ENCODE peak calls at places on chromosome 20, in five cellular contexts. One of them, this sample, is unnamed.

GRCh38 chr20:41509801-41510200 is 108.4 kb downstream of the CHD6 start:
- DNase-seq in NCI-H1436: no peak
- DNase-seq in HuH-7.5: peak
- DNase-seq in posterior cingulate gyrus: no peak
- DNase-seq in activated gamma-delta T cell treated with Interleukin-2 at 50 U/mL for 16 hours: no peak
- DNase-seq in this sample: no peak

GRCh38 chr20:44835661-44836221 is 25.4 kb upstream of the RIMS4 start:
- DNase-seq in HuH-7.5: no peak
- DNase-seq in activated gamma-delta T cell treated with Interleukin-2 at 50 U/mL for 16 hours: no peak
- DNase-seq in NCI-H1436: no peak
- DNase-seq in posterior cingulate gyrus: no peak
- DNase-seq in this sample: no peak

GRCh38 chr20:37383229-37383989 is 37.5 kb downstream of the SRC start:
- DNase-seq in HuH-7.5: no peak
- DNase-seq in activated gamma-delta T cell treated with Interleukin-2 at 50 U/mL for 16 hours: no peak
- DNase-seq in posterior cingulate gyrus: no peak
- DNase-seq in NCI-H1436: no peak
- DNase-seq in this sample: peak

GRCh38 chr20:33015114-33015491 is 7.6 kb downstream of the BPIFB2 start:
- DNase-seq in HuH-7.5: no peak
- DNase-seq in activated gamma-delta T cell treated with Interleukin-2 at 50 U/mL for 16 hours: no peak
- DNase-seq in NCI-H1436: no peak
- DNase-seq in posterior cingulate gyrus: no peak
- DNase-seq in this sample: no peak

GRCh38 chr20:62761759-62762131 is 34.5 kb upstream of the MRGBP start:
- DNase-seq in posterior cingulate gyrus: no peak
- DNase-seq in NCI-H1436: no peak
- DNase-seq in HuH-7.5: no peak
- DNase-seq in activated gamma-delta T cell treated with Interleukin-2 at 50 U/mL for 16 hours: no peak
- DNase-seq in this sample: no peak

GRCh38 chr20:64212750-64213149 is 42.8 kb upstream of the PCMTD2 start:
- DNase-seq in activated gamma-delta T cell treated with Interleukin-2 at 50 U/mL for 16 hours: no peak
- DNase-seq in posterior cingulate gyrus: no peak
- DNase-seq in NCI-H1436: no peak
- DNase-seq in HuH-7.5: no peak
- DNase-seq in this sample: no peak

GRCh38 chr20:8362457-8362856 is 230.4 kb downstream of the PLCB1 start:
- DNase-seq in posterior cingulate gyrus: no peak
- DNase-seq in activated gamma-delta T cell treated with Interleukin-2 at 50 U/mL for 16 hours: no peak
- DNase-seq in NCI-H1436: no peak
- DNase-seq in HuH-7.5: no peak
- DNase-seq in this sample: no peak

GRCh38 chr20:23475395-23475794 is 15.5 kb upstream of the CST8 start:
- DNase-seq in activated gamma-delta T cell treated with Interleukin-2 at 50 U/mL for 16 hours: no peak
- DNase-seq in NCI-H1436: no peak
- DNase-seq in HuH-7.5: no peak
- DNase-seq in posterior cingulate gyrus: no peak
- DNase-seq in this sample: no peak

GRCh38 chr20:37984018-37984785 is 49.1 kb downstream of the TTI1 start:
- DNase-seq in HuH-7.5: no peak
- DNase-seq in NCI-H1436: peak
- DNase-seq in posterior cingulate gyrus: no peak
- DNase-seq in activated gamma-delta T cell treated with Interleukin-2 at 50 U/mL for 16 hours: no peak
- DNase-seq in this sample: no peak

GRCh38 chr20:43667341-43668132 is 623 bp downstream of the MYBL2 start:
- DNase-seq in HuH-7.5: peak
- DNase-seq in NCI-H1436: peak
- DNase-seq in posterior cingulate gyrus: no peak
- DNase-seq in activated gamma-delta T cell treated with Interleukin-2 at 50 U/mL for 16 hours: no peak
- DNase-seq in this sample: peak

GRCh38 chr20:32359633-32360332 is 1.7 kb downstream of the ASXL1 start:
- DNase-seq in posterior cingulate gyrus: no peak
- DNase-seq in activated gamma-delta T cell treated with Interleukin-2 at 50 U/mL for 16 hours: no peak
- DNase-seq in NCI-H1436: no peak
- DNase-seq in HuH-7.5: no peak
- DNase-seq in this sample: no peak

GRCh38 chr20:50837532-50838321 is 42.9 kb downstream of the BCAS4 start:
- DNase-seq in posterior cingulate gyrus: no peak
- DNase-seq in NCI-H1436: no peak
- DNase-seq in activated gamma-delta T cell treated with Interleukin-2 at 50 U/mL for 16 hours: no peak
- DNase-seq in HuH-7.5: no peak
- DNase-seq in this sample: no peak

GRCh38 chr20:46710149-46710913 is 882 bp downstream of the SLC2A10 start:
- DNase-seq in NCI-H1436: no peak
- DNase-seq in activated gamma-delta T cell treated with Interleukin-2 at 50 U/mL for 16 hours: no peak
- DNase-seq in posterior cingulate gyrus: no peak
- DNase-seq in HuH-7.5: no peak
- DNase-seq in this sample: no peak

GRCh38 chr20:62287759-62288534 is 14.8 kb upstream of the ADRM1 start:
- DNase-seq in activated gamma-delta T cell treated with Interleukin-2 at 50 U/mL for 16 hours: no peak
- DNase-seq in HuH-7.5: no peak
- DNase-seq in posterior cingulate gyrus: no peak
- DNase-seq in NCI-H1436: no peak
- DNase-seq in this sample: no peak

GRCh38 chr20:45781391-45781931 is 10.2 kb downstream of the WFDC3 start:
- DNase-seq in NCI-H1436: no peak
- DNase-seq in HuH-7.5: no peak
- DNase-seq in posterior cingulate gyrus: no peak
- DNase-seq in activated gamma-delta T cell treated with Interleukin-2 at 50 U/mL for 16 hours: no peak
- DNase-seq in this sample: no peak

GRCh38 chr20:36847009-36847709 is 28.8 kb upstream of the TLDC2 start:
- DNase-seq in HuH-7.5: no peak
- DNase-seq in NCI-H1436: no peak
- DNase-seq in activated gamma-delta T cell treated with Interleukin-2 at 50 U/mL for 16 hours: no peak
- DNase-seq in posterior cingulate gyrus: no peak
- DNase-seq in this sample: no peak

GRCh38 chr20:48383252-48383651 is 444.5 kb downstream of the PREX1 start:
- DNase-seq in NCI-H1436: no peak
- DNase-seq in HuH-7.5: no peak
- DNase-seq in posterior cingulate gyrus: no peak
- DNase-seq in activated gamma-delta T cell treated with Interleukin-2 at 50 U/mL for 16 hours: no peak
- DNase-seq in this sample: no peak